ENCODE peak calls at places on chromosomes 13 and 19, in ten cellular contexts. U is esophagus squamous epithelium, Q is left lung, A is cardiac muscle cell, H is Caco-2, C is fibroblast of lung, X is tibial nerve, B is endodermal cell, R is H1, Y is brain microvascular endothelial cell. G is an unnamed sample.

GRCh38 chr13:80339841-80340642 is 884 bp downstream of the SPRY2 start:
- DNase-seq in A (peak; percentile 59), Y (peak; percentile 23), B (peak; percentile 71), Q (peak; percentile 59), H (peak; percentile 62), X (peak; percentile 36), U (no peak), R (no peak), C (peak; percentile 54), G (no peak)

GRCh38 chr13:44842158-44842557 is 147.1 kb downstream of the NUFIP1 start:
- DNase-seq in Y (no peak), A (no peak), Q (no peak), B (no peak), U (no peak), H (no peak), C (peak; percentile 75), R (no peak), X (no peak), G (peak; percentile 49)

GRCh38 chr19:32930567-32930966 is 41.2 kb downstream of the CEP89 start:
- DNase-seq in X (no peak), U (no peak), R (no peak), A (no peak), Q (no peak), C (no peak), H (no peak), Y (no peak), B (no peak), G (no peak)

GRCh38 chr19:54606891-54607781 is 13.7 kb downstream of the LILRA1 start:
- DNase-seq in C (no peak), B (no peak), X (no peak), R (no peak), H (no peak), U (no peak), A (no peak), Y (no peak), Q (no peak), G (no peak)

GRCh38 chr19:36049080-36049698 is 4.9 kb downstream of the THAP8 start:
- DNase-seq in X (no peak), U (no peak), C (peak; percentile 17), H (no peak), B (no peak), R (no peak), Q (no peak), A (no peak), Y (no peak), G (no peak)

GRCh38 chr13:25768726-25769270 is 283.0 kb downstream of the SHISA2 start:
- DNase-seq in C (peak; percentile 31), H (no peak), A (no peak), X (no peak), Y (peak; percentile 78), B (no peak), Q (no peak), U (no peak), R (no peak), G (no peak)

GRCh38 chr19:42540071-42540553 is 11.8 kb upstream of the CEACAM1 start:
- DNase-seq in A (no peak), R (no peak), X (no peak), Y (no peak), H (no peak), C (peak; percentile 3), B (peak; percentile 63), Q (no peak), U (no peak), G (no peak)

GRCh38 chr13:41229356-41229755 is 34.0 kb downstream of the MTRF1 start:
- DNase-seq in H (no peak), Q (no peak), B (no peak), U (no peak), A (no peak), Y (no peak), X (no peak), C (no peak), R (no peak), G (no peak)

GRCh38 chr13:44306401-44307192 is 67.0 kb upstream of the SERP2 start:
- DNase-seq in B (peak; percentile 70), C (peak; percentile 99), R (no peak), U (no peak), X (peak; percentile 37), H (no peak), Y (peak; percentile 97), A (peak; percentile 22), Q (no peak), G (peak; percentile 76)

GRCh38 chr13:45373116-45373606 is 32.2 kb upstream of the TPT1 start:
- DNase-seq in Y (no peak), B (no peak), C (no peak), R (no peak), A (no peak), U (no peak), H (no peak), Q (no peak), X (no peak), G (no peak)

GRCh38 chr13:33017410-33017929 is 1.2 kb downstream of the KL start:
- DNase-seq in Y (no peak), B (peak; percentile 76), Q (no peak), C (peak; percentile 55), H (peak; percentile 56), A (peak; percentile 39), X (peak; percentile 69), R (no peak), U (no peak), G (no peak)

GRCh38 chr19:44759083-44759804 is 10.7 kb downstream of the BCL3 start:
- DNase-seq in Q (no peak), A (no peak), B (no peak), R (no peak), C (no peak), X (no peak), Y (no peak), H (no peak), U (no peak), G (no peak)

GRCh38 chr13:48979892-48980291 is 4.2 kb downstream of the FNDC3A start:
- DNase-seq in Q (no peak), C (no peak), B (no peak), H (no peak), R (no peak), X (no peak), Y (no peak), A (no peak), U (no peak), G (no peak)

GRCh38 chr13:45119469-45119989 is 781 bp upstream of the GTF2F2 start:
- DNase-seq in Q (no peak), Y (peak; percentile 48), R (no peak), C (peak; percentile 79), U (no peak), B (peak; percentile 55), H (no peak), X (peak; percentile 8), A (no peak), G (no peak)

GRCh38 chr19:48258350-48258749 is 2.6 kb upstream of the CARD8 start:
- DNase-seq in B (no peak), Y (no peak), X (no peak), H (no peak), A (no peak), R (no peak), U (no peak), C (peak; percentile 21), Q (no peak), G (no peak)

GRCh38 chr13:24680258-24680920 is at the start of gene ATP12A:
- DNase-seq in C (no peak), A (peak; percentile 49), X (no peak), Y (no peak), U (no peak), H (no peak), Q (no peak), R (no peak), B (peak; percentile 92), G (no peak)

GRCh38 chr19:2381151-2381822 is 21.2 kb downstream of the TMPRSS9 start:
- DNase-seq in U (no peak), X (no peak), B (no peak), C (peak; percentile 84), H (no peak), A (peak; percentile 27), R (no peak), Y (no peak), Q (no peak), G (no peak)

GRCh38 chr19:5608271-5608666 is 14.3 kb downstream of the SAFB2 start:
- DNase-seq in B (no peak), H (no peak), Q (no peak), A (no peak), X (no peak), R (no peak), Y (no peak), U (no peak), C (no peak), G (no peak)

GRCh38 chr19:42125536-42125935 is 6.7 kb downstream of the POU2F2 start:
- DNase-seq in Q (no peak), H (no peak), X (no peak), U (no peak), A (no peak), Y (no peak), B (no peak), R (no peak), C (no peak), G (no peak)

GRCh38 chr13:67156718-67157049 is 73.5 kb downstream of the PCDH9 start:
- DNase-seq in R (no peak), A (no peak), X (no peak), B (peak; percentile 48), H (no peak), C (no peak), Y (no peak), Q (no peak), U (no peak), G (no peak)
- H3K4me3 ChIP-seq in R (no peak overlapping the region), A (no peak overlapping the region), X (no peak overlapping the region), B (no peak overlapping the region), H (no peak overlapping the region), C (no peak overlapping the region), Y (no peak overlapping the region), Q (no peak overlapping the region), U (no peak overlapping the region), G (no peak overlapping the region)

DNA sequence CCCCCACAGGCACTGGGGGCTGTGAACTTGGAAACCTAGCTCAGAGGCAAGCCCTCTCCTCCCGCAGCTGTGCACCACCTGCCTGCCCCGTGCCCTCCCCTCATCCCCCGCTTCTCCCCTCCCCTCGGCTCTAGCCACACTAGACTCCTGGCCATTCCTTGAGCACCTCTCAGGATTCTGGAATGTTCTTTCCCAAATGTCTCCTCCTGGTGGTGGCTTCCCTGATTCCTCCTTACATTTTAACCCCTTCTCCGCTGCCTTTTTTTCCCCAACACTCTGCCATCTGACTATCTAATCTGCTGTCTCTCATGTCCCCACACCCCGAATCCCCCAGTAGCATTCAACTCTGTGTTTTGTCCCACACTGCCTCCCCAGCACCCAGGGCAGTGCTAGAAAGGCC is 6.7 kb downstream of the NANOS3 start:
- DNase-seq in B (no peak), R (no peak), H (no peak), U (no peak), Y (no peak), Q (no peak), C (no peak), A (no peak), X (no peak), G (no peak)
- TF ChIP-seq CTCF in B (peak; percentile 61), R (peak; percentile 60), H (peak; percentile 16), U (no peak), Y (peak; percentile 48), Q (no peak), C (peak; percentile 21), A (peak; percentile 20), X (no peak), G (peak; percentile 30)

GRCh38 chr13:50934735-50935419 is 25.3 kb downstream of the RNASEH2B start:
- DNase-seq in X (no peak), C (no peak), B (no peak), R (no peak), U (no peak), A (no peak), Q (no peak), Y (no peak), H (no peak), G (no peak)
- H3K36me3 ChIP-seq in X (no peaks in the 10 kb centered on the region), C (no peaks in the 10 kb centered on the region), B (peaks cover 12% of the 10 kb centered on the region), R (no peaks in the 10 kb centered on the region), U (no peaks in the 10 kb centered on the region), A (no peaks in the 10 kb centered on the region), Q (peaks cover 38% of the 10 kb centered on the region), Y (no peaks in the 10 kb centered on the region), H (peaks cover 2% of the 10 kb centered on the region), G (peaks cover 2% of the 10 kb centered on the region)

GRCh38 chr19:3985643-3986259 is 488 bp upstream of the EEF2 start:
- DNase-seq in B (peak; percentile 44), A (no peak), X (no peak), U (no peak), C (no peak), Q (no peak), H (no peak), Y (no peak), R (no peak), G (no peak)
- H3K4me3 ChIP-seq in B (peak overlapping the region; percentile 93), A (peak overlapping the region; percentile 85), X (peak overlapping the region; percentile 93), U (peak overlapping the region; percentile 86), C (peak overlapping the region; percentile 99), Q (peak overlapping the region; percentile 94), H (peak overlapping the region; percentile 98), Y (peak overlapping the region; percentile 100), R (peak overlapping the region; percentile 97), G (peak overlapping the region; percentile 68)